ENCODE peak calls at places on chromosome 19, in six cellular contexts. I is H1, W is HCT116, Y is GM12878, K is NT2/D1, L is HepG2. V is an unnamed sample.

GRCh38 chr19:10384580-10384979 is 4.2 kb upstream of the TYK2 start:
- DNase-seq in W (no peak), K (no peak), Y (no peak), L (peak; percentile 38), I (no peak), V (no peak)

GRCh38 chr19:17861542-17862402 is 2.1 kb downstream of the RPL18A start:
- DNase-seq in I (no peak), K (no peak), Y (no peak), W (no peak), L (no peak), V (no peak)

GRCh38 chr19:15432018-15432494 is 13.3 kb upstream of the AKAP8L start:
- DNase-seq in L (no peak), K (no peak), Y (no peak), I (no peak), W (no peak), V (no peak)

GRCh38 chr19:3335431-3336350 is 30.7 kb upstream of the NFIC start:
- DNase-seq in W (no peak), Y (no peak), I (no peak), K (no peak), L (no peak), V (no peak)

GRCh38 chr19:35549174-35549788 is 3.9 kb downstream of the TMEM147 start:
- DNase-seq in K (peak; percentile 35), I (peak; percentile 75), W (peak; percentile 34), L (peak; percentile 76), Y (no peak), V (peak; percentile 84)

GRCh38 chr19:991174-991931 is 7.2 kb downstream of the WDR18 start:
- DNase-seq in Y (no peak), W (peak; percentile 22), L (no peak), I (peak; percentile 86), K (no peak), V (peak; percentile 89)

GRCh38 chr19:47541507-47541906 is 26.6 kb upstream of the NAPA start:
- DNase-seq in I (no peak), W (no peak), L (no peak), K (no peak), Y (peak; percentile 13), V (no peak)

GRCh38 chr19:6739884-6740588 is 556 bp downstream of the TRIP10 start:
- DNase-seq in L (no peak), W (no peak), K (no peak), Y (no peak), I (peak; percentile 83), V (peak; percentile 85)

GRCh38 chr19:47582320-47582909 is 9.5 kb upstream of the ZNF541 start:
- DNase-seq in L (no peak), K (no peak), I (no peak), W (no peak), Y (no peak), V (no peak)

GRCh38 chr19:44303976-44304568 is 753 bp downstream of the ZNF235 start:
- DNase-seq in I (no peak), K (no peak), W (no peak), L (no peak), Y (no peak), V (peak; percentile 31)

GRCh38 chr19:10009714-10010224 is 535 bp downstream of the COL5A3 start:
- DNase-seq in Y (no peak), K (no peak), W (no peak), I (no peak), L (no peak), V (no peak)

GRCh38 chr19:16654621-16655020 is 5.3 kb downstream of the SMIM7 start:
- DNase-seq in I (no peak), W (no peak), L (no peak), K (no peak), Y (no peak), V (no peak)

GRCh38 chr19:18393836-18394235 is 3.6 kb downstream of the LRRC25 start:
- DNase-seq in I (no peak), K (no peak), L (no peak), W (no peak), Y (no peak), V (no peak)

GRCh38 chr19:7596191-7596937 is 701 bp downstream of the CAMSAP3 start:
- DNase-seq in W (no peak), K (no peak), L (no peak), Y (no peak), I (peak; percentile 59), V (no peak)

GRCh38 chr19:35509018-35509652 is 4.3 kb downstream of the DMKN start:
- DNase-seq in Y (peak; percentile 40), L (peak; percentile 42), W (peak; percentile 59), K (no peak), I (peak; percentile 62), V (peak; percentile 37)

GRCh38 chr19:56170261-56170660 is 5.5 kb upstream of the GALP start:
- DNase-seq in K (no peak), Y (no peak), I (no peak), W (no peak), L (peak; percentile 86), V (peak; percentile 44)

GRCh38 chr19:2199215-2199614 is 35.5 kb downstream of the DOT1L start:
- DNase-seq in K (no peak), I (peak; percentile 79), W (no peak), L (no peak), Y (no peak), V (peak; percentile 19)

GRCh38 chr19:17765069-17765618 is 13.9 kb downstream of the FCHO1 start:
- DNase-seq in K (no peak), I (no peak), W (no peak), L (peak; percentile 88), Y (no peak), V (no peak)

GRCh38 chr19:9917322-9917721 is 19.0 kb downstream of the OLFM2 start:
- DNase-seq in L (peak; percentile 51), I (no peak), Y (no peak), W (peak; percentile 42), K (no peak), V (peak; percentile 80)

GRCh38 chr19:17755977-17756670 is 4.8 kb downstream of the FCHO1 start:
- DNase-seq in W (no peak), Y (peak; percentile 37), I (peak; percentile 89), L (no peak), K (peak; percentile 72), V (peak; percentile 57)

GRCh38 chr19:14150041-14150769 is 13.8 kb upstream of the ASF1B start:
- DNase-seq in L (no peak), I (no peak), Y (no peak), W (no peak), K (no peak), V (no peak)

GRCh38 chr19:1102407-1103106 is 1.2 kb upstream of the GPX4 start:
- DNase-seq in L (peak; percentile 91), I (no peak), K (no peak), W (peak; percentile 95), Y (peak; percentile 93), V (no peak)

GRCh38 chr19:46601318-46602224 is at the start of gene CALM3:
- DNase-seq in L (no peak), I (no peak), W (no peak), Y (no peak), K (no peak), V (peak; percentile 66)

GRCh38 chr19:3881272-3882040 is 971 bp downstream of the ATCAY start:
- DNase-seq in Y (no peak), W (no peak), K (no peak), I (peak; percentile 62), L (no peak), V (no peak)

GRCh38 chr19:40366697-40367561 is 18.4 kb downstream of the PLD3 start:
- DNase-seq in L (no peak), I (peak; percentile 75), W (no peak), K (peak; percentile 35), Y (no peak), V (peak; percentile 77)
- TF ChIP-seq ZNF274 in L (no peak), I (no peak), W (no peak), K (no peak), Y (no peak), V (no peak)

GRCh38 chr19:13022111-13022858 is 27.0 kb downstream of the NFIX start:
- DNase-seq in I (no peak), Y (no peak), K (no peak), L (no peak), W (no peak), V (no peak)
- TF ChIP-seq ZNF274 in I (no peak), Y (no peak), K (no peak), L (no peak), W (no peak), V (no peak)

DNA sequence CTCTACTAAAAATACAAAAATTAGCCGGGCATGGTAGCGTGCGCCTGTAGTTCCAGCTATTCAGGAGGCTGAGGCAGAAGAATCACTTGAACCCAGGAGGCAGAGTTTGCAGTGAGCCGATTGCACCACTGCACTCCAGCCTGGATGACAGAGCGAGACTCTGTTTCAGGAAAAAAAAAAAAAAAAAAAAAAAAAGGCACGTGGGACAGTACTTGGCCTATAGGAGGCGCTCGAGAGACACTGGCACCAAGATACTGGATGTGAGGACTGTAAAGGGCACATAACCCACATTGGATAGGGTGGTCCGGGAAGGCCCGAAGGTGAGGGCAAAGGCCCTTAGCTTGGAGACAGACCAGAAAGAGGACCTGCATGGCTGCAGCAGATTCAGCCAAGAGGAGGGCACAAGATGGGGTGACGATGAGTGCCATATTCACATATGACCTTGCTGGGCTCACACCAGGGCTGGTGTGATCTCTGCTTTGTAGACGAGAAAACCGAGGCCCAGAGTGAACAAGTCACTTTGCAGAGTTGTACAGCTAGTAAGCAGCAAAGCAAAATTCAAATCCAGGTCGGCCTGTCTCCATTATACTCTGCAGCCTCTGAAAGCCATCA is 89.4 kb downstream of the DPF1 start:
- DNase-seq in I (peak; percentile 69), Y (no peak), L (peak; percentile 38), W (no peak), K (peak; percentile 44), V (peak; percentile 77)
- TF ChIP-seq ZNF274 in I (no peak), Y (no peak), L (no peak), W (no peak), K (no peak), V (no peak)

GRCh38 chr19:54207908-54208783 is 7.5 kb downstream of the RPS9 start:
- DNase-seq in I (peak; percentile 64), Y (peak; percentile 84), W (no peak), L (peak; percentile 59), K (no peak), V (peak; percentile 94)
- TF ChIP-seq ZNF274 in I (no peak), Y (no peak), W (no peak), L (no peak), K (no peak), V (no peak)

GRCh38 chr19:5642204-5642603 is 19.3 kb downstream of the SAFB start:
- DNase-seq in W (no peak), L (no peak), K (no peak), I (no peak), Y (no peak), V (no peak)
- TF ChIP-seq ZNF274 in W (no peak), L (no peak), K (no peak), I (no peak), Y (no peak), V (no peak)

DNA sequence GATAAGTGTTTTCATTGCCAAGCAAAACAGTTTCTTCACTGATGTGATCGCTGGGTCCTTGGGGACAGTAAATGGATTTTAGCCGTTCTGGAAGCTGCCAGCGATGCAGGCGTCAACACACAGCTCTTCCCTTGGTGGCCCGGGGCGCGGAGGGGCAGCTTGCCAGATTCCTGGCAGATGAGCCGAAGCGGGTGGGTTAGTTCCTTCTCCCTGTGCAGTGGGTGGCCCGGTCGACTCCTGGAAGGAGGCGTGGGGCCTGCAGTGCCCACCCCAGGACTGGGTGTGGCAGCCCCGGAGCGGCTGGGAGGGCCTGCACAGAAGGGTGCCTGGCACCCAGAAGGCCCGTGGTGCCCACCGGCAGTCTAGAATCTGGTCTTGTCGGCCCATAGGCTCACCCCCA is 69.0 kb downstream of the KDM4B start:
- DNase-seq in K (no peak), Y (no peak), I (no peak), W (no peak), L (no peak), V (no peak)
- TF ChIP-seq ZNF274 in K (no peak), Y (no peak), I (no peak), W (no peak), L (no peak), V (no peak)

GRCh38 chr19:51702103-51702753 is 9.1 kb downstream of the SPACA6 start:
- DNase-seq in K (no peak), W (no peak), Y (no peak), I (peak; percentile 96), L (no peak), V (peak; percentile 82)
- TF ChIP-seq ZNF274 in K (no peak), W (no peak), Y (no peak), I (no peak), L (no peak), V (no peak)

V was measured in K562.